ENCODE peak calls at places on chromosome 20, in eight cellular contexts. O is cardiac muscle cell; L is progenitor cell of endocrine pancreas; J is tibial nerve; H is activated CD8-positive, alpha-beta T cell treated with anti-CD3 and anti-CD28 coated beads for 36 hours; E is D721Med; I is Peyer's patch; D is WTC11. K is an unnamed sample.
A peak's percentile ranks its signal among the peaks of the same experiment; 100 is the strongest.

GRCh38 chr20:49916146-49917002 is 1.0 kb upstream of the SPATA2 start:
- DNase-seq in O (no peak), L (no peak), J (no peak), H (peak; percentile 43), E (no peak), I (peak; percentile 70), D (no peak), K (no peak)

GRCh38 chr20:17852323-17852722 is 116.3 kb downstream of the SNX5 start:
- DNase-seq in O (no peak), L (no peak), J (no peak), H (no peak), E (no peak), I (no peak), D (no peak), K (no peak)

GRCh38 chr20:57698191-57698866 is 11.5 kb downstream of the PMEPA1 start:
- DNase-seq in O (peak; percentile 94), L (no peak), J (no peak), H (peak; percentile 90), E (no peak), I (peak; percentile 63), D (no peak), K (no peak)

GRCh38 chr20:25453035-25453810 is 45.8 kb downstream of the GINS1 start:
- DNase-seq in O (peak; percentile 67), L (no peak), J (no peak), H (no peak), E (no peak), I (no peak), D (no peak), K (no peak)

GRCh38 chr20:2237059-2237458 is 58.7 kb upstream of the TGM3 start:
- DNase-seq in O (peak; percentile 94), L (no peak), J (peak; percentile 43), H (no peak), E (no peak), I (peak; percentile 56), D (peak; percentile 18), K (no peak)

GRCh38 chr20:4719190-4719589 is 2.5 kb upstream of the PRND start:
- DNase-seq in O (no peak), L (no peak), J (no peak), H (no peak), E (no peak), I (no peak), D (no peak), K (no peak)

GRCh38 chr20:63102720-63103375 is 96.1 kb upstream of the BHLHE23 start:
- DNase-seq in O (peak; percentile 62), L (no peak), J (no peak), H (peak; percentile 84), E (no peak), I (peak; percentile 51), D (peak; percentile 40), K (peak; percentile 36)

GRCh38 chr20:44586986-44587980 is 4.9 kb downstream of the PKIG start:
- DNase-seq in O (no peak), L (no peak), J (no peak), H (no peak), E (no peak), I (no peak), D (no peak), K (no peak)

GRCh38 chr20:1816384-1817381 is 78.5 kb upstream of the SIRPA start:
- DNase-seq in O (peak; percentile 56), L (no peak), J (no peak), H (peak; percentile 43), E (no peak), I (no peak), D (no peak), K (no peak)

GRCh38 chr20:15528386-15529111 is 1044.7 kb downstream of the KIF16B start:
- DNase-seq in O (no peak), L (no peak), J (no peak), H (no peak), E (no peak), I (no peak), D (no peak), K (no peak)

GRCh38 chr20:10467985-10468845 is 33.1 kb downstream of the SLX4IP start:
- DNase-seq in O (no peak), L (no peak), J (no peak), H (no peak), E (no peak), I (no peak), D (no peak), K (no peak)

GRCh38 chr20:25499031-25499430 is 86.3 kb downstream of the NINL start:
- DNase-seq in O (no peak), L (no peak), J (no peak), H (no peak), E (no peak), I (no peak), D (no peak), K (no peak)

GRCh38 chr20:52652271-52652670 is 319.9 kb upstream of the TSHZ2 start:
- DNase-seq in O (no peak), L (no peak), J (no peak), H (no peak), E (no peak), I (no peak), D (no peak), K (no peak)

GRCh38 chr20:22582386-22582959 is 1.9 kb downstream of the FOXA2 start:
- DNase-seq in O (no peak), L (no peak), J (no peak), H (no peak), E (no peak), I (no peak), D (peak; percentile 37), K (no peak)

GRCh38 chr20:3080939-3081388 is 3.6 kb downstream of the AVP start:
- DNase-seq in O (peak; percentile 75), L (no peak), J (peak; percentile 17), H (no peak), E (no peak), I (no peak), D (no peak), K (no peak)

GRCh38 chr20:55888655-55889054 is 116.7 kb downstream of the CBLN4 start:
- DNase-seq in O (no peak), L (no peak), J (no peak), H (no peak), E (no peak), I (no peak), D (no peak), K (no peak)

GRCh38 chr20:21096321-21097043 is 9.7 kb downstream of the LINC00237 start:
- DNase-seq in O (peak; percentile 24), L (no peak), J (no peak), H (peak; percentile 16), E (no peak), I (no peak), D (peak; percentile 50), K (no peak)

GRCh38 chr20:25065044-25065624 is 7.2 kb upstream of the ACSS1 start:
- DNase-seq in O (no peak), L (no peak), J (no peak), H (no peak), E (no peak), I (peak; percentile 64), D (peak; percentile 5), K (no peak)

GRCh38 chr20:38935285-38935684 is 9.1 kb downstream of the FAM83D start:
- DNase-seq in O (peak; percentile 47), L (no peak), J (no peak), H (no peak), E (no peak), I (no peak), D (no peak), K (no peak)
- TF ChIP-seq CTCF in O (peak; percentile 21), L (no peak), J (no peak), H (no peak), E (no peak), I (peak; percentile 23), D (no peak), K (no peak)

DNA sequence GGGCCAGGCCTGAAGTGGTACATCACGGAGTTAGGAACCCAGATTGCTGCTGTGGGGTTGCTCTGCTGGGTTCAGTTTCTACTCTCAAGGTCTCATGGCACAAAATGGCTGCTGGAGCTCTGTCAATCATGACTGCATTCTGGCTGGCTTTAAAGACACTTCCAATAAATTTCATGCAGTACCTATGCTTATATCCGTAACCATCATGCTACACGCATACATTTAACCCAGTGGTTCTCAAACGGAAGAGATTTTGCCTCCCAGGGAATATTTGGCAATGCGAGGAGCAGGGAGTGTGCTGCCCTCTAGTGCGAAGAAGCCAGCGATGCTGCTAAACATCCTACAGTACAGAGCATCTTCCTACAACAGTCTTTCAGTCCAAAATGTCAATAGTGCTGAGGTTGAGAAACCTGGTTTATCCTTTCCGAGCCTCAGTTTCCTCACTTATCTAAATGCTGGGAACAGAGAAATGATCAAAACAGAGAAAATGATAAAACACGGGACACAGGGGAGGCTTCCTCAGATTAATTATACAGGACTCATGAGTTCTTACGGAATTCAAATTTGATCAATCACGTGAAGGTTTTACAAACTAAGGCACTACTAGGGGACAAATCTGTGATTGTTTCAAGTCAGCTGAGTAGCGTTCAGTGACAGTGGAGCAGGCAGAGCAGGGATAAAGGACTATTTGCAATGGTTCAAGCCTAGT is 9.6 kb upstream of the SLC2A10 start:
- DNase-seq in O (peak; percentile 72), L (no peak), J (no peak), H (peak; percentile 35), E (no peak), I (no peak), D (peak; percentile 41), K (no peak)
- TF ChIP-seq CTCF in O (peak; percentile 85), L (peak; percentile 64), J (no peak), H (peak; percentile 55), E (peak; percentile 29), I (peak; percentile 41), D (peak; percentile 37), K (no peak)

DNA sequence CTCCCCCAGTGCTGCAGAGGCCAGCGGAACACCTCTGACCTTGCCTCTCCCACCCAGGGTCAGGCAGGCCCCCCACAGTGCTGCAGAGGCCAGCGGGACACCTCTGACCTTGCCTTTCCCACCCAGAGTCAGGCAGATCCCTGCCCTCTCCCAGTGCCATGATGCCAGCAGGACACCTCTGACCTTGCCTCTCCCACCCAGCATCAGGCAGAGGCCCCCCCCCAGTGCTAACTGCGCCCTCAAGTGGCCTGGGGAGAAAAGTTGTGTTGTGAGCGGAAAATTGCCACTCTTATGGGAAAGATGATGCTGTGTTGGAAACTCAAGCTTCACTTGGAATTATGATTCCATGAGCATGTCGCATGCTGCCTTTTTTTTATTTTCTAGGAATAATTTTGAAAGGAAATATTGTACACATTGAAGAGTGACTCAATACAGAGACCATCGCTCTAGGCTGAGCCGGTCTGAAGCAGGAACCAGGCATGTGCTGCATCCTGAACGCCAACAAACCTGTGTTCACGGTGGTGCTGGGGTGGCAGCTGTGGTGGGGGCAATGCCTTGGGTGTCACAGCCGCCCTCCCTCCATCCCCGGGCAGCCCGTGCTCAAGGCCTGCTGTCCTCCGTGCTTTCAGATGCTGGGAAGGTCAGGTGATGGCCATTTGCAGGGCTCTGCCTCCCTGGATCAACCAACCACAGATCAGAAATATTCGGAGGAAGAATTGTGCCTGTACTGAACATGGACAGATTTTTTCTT is 98.6 kb downstream of the CDH4 start:
- DNase-seq in O (no peak), L (no peak), J (no peak), H (no peak), E (no peak), I (no peak), D (no peak), K (no peak)
- TF ChIP-seq CTCF in O (no peak), L (peak; percentile 23), J (no peak), H (no peak), E (no peak), I (no peak), D (peak; percentile 15), K (no peak)

DNA sequence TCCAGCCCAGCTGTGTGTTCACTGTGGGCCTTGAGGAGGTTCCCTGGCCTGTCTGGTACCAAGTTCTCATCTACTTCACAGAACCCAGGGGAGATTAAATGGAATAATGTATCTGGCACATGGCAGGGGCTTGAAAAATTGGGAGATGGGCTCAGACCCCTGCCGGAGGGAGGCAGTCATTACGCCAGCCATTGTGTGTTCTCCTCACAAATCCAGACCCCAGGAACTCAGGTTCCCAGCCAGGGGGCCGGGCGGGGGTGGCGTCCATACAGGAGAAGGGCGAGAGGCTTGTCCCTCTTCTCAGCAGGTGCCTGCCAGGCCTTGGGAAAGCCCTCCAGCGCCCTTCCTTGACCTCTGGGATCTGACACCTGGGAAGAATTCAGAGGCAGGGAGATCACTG is 8.1 kb downstream of the NOL4L start:
- DNase-seq in O (no peak), L (no peak), J (no peak), H (no peak), E (no peak), I (no peak), D (no peak), K (no peak)
- TF ChIP-seq CTCF in O (peak; percentile 24), L (peak; percentile 42), J (no peak), H (no peak), E (no peak), I (no peak), D (peak; percentile 21), K (no peak)